ENCODE peak calls at places on chromosomes 4 and X, in four cellular contexts. Q is K562, K is GM12878, H is HepG2. M is an unnamed sample.

GRCh38 chr4:61462451-61463326 is 262.6 kb downstream of the ADGRL3 start:
- DNase-seq in K (no peak), H (peak), Q (no peak), M (no peak)

GRCh38 chr4:13674971-13675370 is 47.4 kb upstream of the BOD1L1 start:
- DNase-seq in K (no peak), H (no peak), Q (no peak), M (no peak)

GRCh38 chrX:133676344-133677122 is 261.2 kb upstream of the GPC4 start:
- DNase-seq in Q (no peak), H (peak), K (no peak), M (no peak)

GRCh38 chr4:109590841-109591357 is 30.9 kb downstream of the MCUB start:
- DNase-seq in H (no peak), K (no peak), Q (no peak), M (no peak)

GRCh38 chr4:108814327-108814726 is 51.5 kb upstream of the ETNPPL start:
- DNase-seq in K (no peak), Q (no peak), H (no peak), M (no peak)

GRCh38 chr4:186918466-186918865 is 194.8 kb upstream of the FAT1 start:
- DNase-seq in K (no peak), H (no peak), Q (no peak), M (no peak)

GRCh38 chrX:134682081-134682480 is 23.8 kb upstream of the PLAC1 start:
- DNase-seq in H (no peak), K (no peak), Q (no peak), M (no peak)

GRCh38 chrX:73668779-73669178 is 105.8 kb downstream of the CHIC1 start:
- DNase-seq in H (no peak), Q (no peak), K (no peak), M (no peak)

GRCh38 chr4:7970031-7970946 is 30.6 kb upstream of the AFAP1 start:
- DNase-seq in H (peak), Q (no peak), K (no peak), M (no peak)

GRCh38 chrX:29419774-29420553 is 795.4 kb upstream of the MAGEB2 start:
- DNase-seq in K (no peak), H (no peak), Q (no peak), M (no peak)

GRCh38 chrX:130057209-130057608 is 53.1 kb downstream of the ELF4 start:
- DNase-seq in K (no peak), H (no peak), Q (no peak), M (no peak)

GRCh38 chr4:44578954-44579353 is 72.5 kb downstream of the YIPF7 start:
- DNase-seq in H (no peak), Q (no peak), K (no peak), M (no peak)

GRCh38 chr4:94468093-94468492 is 16.4 kb downstream of the PDLIM5 start:
- DNase-seq in H (no peak), Q (no peak), K (no peak), M (no peak)

GRCh38 chr4:183145773-183146172 is 46.7 kb downstream of the WWC2 start:
- DNase-seq in H (no peak), K (no peak), Q (no peak), M (no peak)

DNA sequence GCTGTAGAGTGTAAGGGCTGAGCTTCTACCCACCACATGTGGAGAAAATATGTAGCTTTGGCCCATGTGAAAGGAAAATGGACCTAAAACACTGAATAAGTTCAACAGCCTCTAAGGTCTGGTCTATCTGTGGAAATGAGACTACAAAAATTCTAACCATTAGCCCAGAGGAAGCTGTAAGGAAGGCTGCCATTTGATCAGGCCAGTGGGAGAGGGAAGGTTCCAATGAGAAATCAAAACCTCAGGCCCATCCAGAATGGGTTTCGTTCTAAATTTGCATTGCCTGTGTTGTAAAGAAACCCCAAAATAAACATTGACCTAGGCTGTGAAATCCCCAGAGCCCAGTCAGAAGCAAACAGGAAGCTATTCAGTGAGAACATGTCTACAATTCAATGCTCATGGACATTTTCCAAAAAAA is 320.4 kb upstream of the SLC7A11 start:
- DNase-seq in H (no peak), Q (no peak), K (peak), M (no peak)
- TF ChIP-seq FOXK2 in H (no peak), Q (no peak), K (no peak), M (no peak)

DNA sequence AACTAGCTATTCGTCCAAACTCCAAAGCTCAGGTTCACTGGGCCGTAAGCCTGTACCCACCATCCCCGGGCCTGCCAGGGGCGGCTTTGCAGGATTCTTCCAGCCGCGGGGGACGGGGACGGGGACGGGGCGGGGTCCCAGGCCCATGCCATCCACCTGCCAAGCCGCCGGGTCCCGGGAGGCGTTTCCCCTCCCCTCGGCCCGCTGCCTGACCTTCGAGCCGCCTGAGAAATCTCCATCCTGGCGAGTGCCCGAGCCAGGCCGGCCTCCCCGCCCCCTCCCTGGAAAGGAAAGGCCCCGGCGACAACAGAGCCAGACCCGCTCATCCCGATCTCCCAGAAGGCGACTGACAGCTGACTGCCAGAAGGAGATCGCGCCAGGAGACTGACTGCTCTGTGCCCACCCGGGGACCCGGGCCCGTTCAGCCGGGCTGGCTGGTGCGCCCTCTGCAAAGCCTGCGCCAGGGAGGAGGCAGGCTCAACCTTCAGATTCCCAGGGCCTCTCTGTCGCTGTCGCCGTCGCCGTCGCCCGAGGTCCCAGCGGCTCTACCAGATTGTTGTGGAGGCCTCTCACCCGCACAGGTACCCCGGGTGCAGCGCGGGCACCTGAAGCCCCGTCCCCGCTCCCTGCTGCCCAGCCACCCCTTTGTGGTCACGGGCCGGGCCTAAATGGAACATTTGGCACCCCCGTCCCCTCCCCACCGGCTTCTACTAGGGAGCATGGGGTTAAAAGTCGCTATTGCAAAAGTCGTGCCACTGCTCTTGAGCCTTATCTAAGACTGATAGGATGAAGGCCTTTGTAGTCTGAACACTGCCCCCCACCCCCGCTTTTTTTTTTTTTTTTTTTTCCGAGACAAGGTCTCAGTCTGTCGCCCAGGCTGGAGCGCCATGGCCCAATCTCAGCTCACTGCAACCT is at the start of gene RGN:
- DNase-seq in Q (no peak), H (peak), K (no peak), M (no peak)
- TF ChIP-seq FOXM1 in Q (no peak), H (no peak), K (no peak), M (no peak)

DNA sequence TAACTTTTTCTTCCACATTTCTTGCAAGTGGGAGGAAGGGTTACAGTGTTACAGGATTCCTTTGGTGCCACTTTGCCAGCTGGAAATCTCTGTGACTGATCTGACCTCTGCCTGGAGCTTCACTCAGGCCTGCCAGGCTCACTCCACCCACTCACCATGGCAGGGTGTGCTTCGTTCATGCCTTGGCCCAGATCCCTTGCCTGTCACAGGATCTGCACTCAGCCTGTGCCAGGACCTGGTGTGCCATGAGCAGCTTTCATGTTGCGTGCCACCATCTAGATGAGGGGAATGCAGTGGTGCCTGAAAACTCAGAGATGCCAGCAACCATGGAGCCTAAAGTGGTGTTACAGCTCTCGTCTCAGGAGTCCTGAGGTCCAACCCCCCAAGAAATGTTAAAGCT is 2596.4 kb downstream of the PCDH7 start:
- DNase-seq in Q (no peak), H (no peak), K (no peak), M (no peak)
- TF ChIP-seq TARDBP in Q (no peak), H (no peak), K (no peak), M (no peak)

GRCh38 chr4:86472377-86473019 is 112.6 kb upstream of the MAPK10 start:
- DNase-seq in Q (no peak), H (no peak), K (no peak), M (no peak)
- TF ChIP-seq FOXK2 in Q (no peak), H (no peak), K (no peak), M (no peak)

GRCh38 chr4:139489638-139490037 is 35.7 kb downstream of the RAB33B start:
- DNase-seq in K (no peak), Q (no peak), H (no peak), M (no peak)

GRCh38 chr4:139488442-139488841 is 34.5 kb downstream of the RAB33B start:
- DNase-seq in K (no peak), Q (no peak), H (no peak), M (no peak)

GRCh38 chr4:139483000-139483399 is 29.1 kb downstream of the RAB33B start:
- DNase-seq in H (no peak), Q (no peak), K (no peak), M (no peak)

GRCh38 chr4:139481465-139481864 is 27.5 kb downstream of the RAB33B start:
- DNase-seq in Q (no peak), H (no peak), K (no peak), M (no peak)

GRCh38 chr4:139484861-139485311 is 31.0 kb downstream of the RAB33B start:
- DNase-seq in Q (no peak), K (no peak), H (no peak), M (no peak)
- TF ChIP-seq FOXM1 in Q (no peak), K (no peak), H (no peak), M (no peak)

DNA sequence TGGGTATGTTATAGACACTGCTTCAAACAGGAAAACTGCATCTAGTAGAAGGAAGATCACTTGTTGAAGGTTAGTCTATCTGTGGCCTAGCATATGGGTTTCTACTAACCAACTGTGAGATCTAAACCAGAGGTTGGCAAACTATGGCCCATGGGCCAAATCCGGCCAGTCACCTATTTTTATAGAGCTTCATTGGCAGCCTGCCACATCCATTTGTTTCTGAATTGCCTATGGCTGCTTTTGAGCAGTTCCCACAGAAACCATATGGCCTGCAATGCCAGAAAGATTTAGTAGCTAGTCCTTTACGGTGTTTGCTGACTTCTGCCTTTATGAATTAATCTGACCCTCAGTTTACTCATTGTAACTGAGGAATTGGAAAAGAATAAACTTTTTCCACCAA is 71.1 kb downstream of the MID1 start:
- DNase-seq in H (no peak), Q (no peak), K (no peak), M (no peak)
- TF ChIP-seq TARDBP in H (no peak), Q (no peak), K (no peak), M (no peak)

DNA sequence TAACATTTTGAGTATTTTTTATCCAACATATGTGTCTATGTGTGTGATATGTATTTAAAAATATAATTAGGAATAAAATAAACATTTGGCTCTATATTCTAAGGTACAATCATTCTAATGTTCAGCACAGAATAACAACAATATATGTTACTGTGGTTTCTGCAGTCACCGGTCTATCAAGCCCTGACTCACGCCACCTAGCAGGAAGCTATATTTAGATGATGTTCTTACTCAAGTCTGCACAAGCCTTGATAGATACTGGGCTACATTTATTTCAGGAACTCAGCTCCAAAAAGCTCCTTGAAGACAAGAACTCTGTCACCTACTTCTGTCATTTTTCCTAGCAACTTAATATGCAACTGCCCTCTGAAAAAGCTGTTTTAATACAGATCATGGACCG is 152.0 kb upstream of the FTHL17 start:
- DNase-seq in K (no peak), H (no peak), Q (no peak), M (no peak)
- TF ChIP-seq FOXK2 in K (no peak), H (no peak), Q (no peak), M (no peak)